ENCODE peak calls at places on chromosome 22, in seven cellular contexts. R is hepatocyte, G is GM23248, S is PC-3, H is GM23338, Y is SK-N-SH, U is OCI-LY7. A is an unnamed sample.
A peak's percentile ranks its signal among the peaks of the same experiment; 100 is the strongest.

GRCh38 chr22:50268655-50269113 is 1.5 kb downstream of the MAPK11 start:
- DNase-seq in R (no peak), G (no peak), S (no peak), H (no peak), Y (no peak), U (no peak), A (no peak)

GRCh38 chr22:46971141-46971775 is 208.8 kb downstream of the TBC1D22A start:
- DNase-seq in R (peak; percentile 66), G (no peak), S (no peak), H (no peak), Y (peak; percentile 68), U (no peak), A (peak; percentile 25)

GRCh38 chr22:38205261-38206128 is 3.7 kb downstream of the MAFF start:
- DNase-seq in R (peak; percentile 64), G (peak; percentile 93), S (no peak), H (no peak), Y (no peak), U (no peak), A (no peak)

GRCh38 chr22:30372915-30373314 is 14.3 kb downstream of the RNF215 start:
- DNase-seq in R (no peak), G (no peak), S (no peak), H (no peak), Y (no peak), U (no peak), A (no peak)

GRCh38 chr22:30270841-30271240 is 4.2 kb upstream of the OSM start:
- DNase-seq in R (no peak), G (no peak), S (no peak), H (no peak), Y (no peak), U (no peak), A (no peak)

GRCh38 chr22:29314537-29315285 is 786 bp downstream of the RASL10A start:
- DNase-seq in R (no peak), G (peak; percentile 36), S (peak; percentile 22), H (peak; percentile 64), Y (peak; percentile 63), U (no peak), A (peak; percentile 42)

GRCh38 chr22:49638788-49639187 is 188.9 kb downstream of the BRD1 start:
- DNase-seq in R (no peak), G (no peak), S (peak; percentile 82), H (no peak), Y (no peak), U (no peak), A (peak; percentile 23)

GRCh38 chr22:40436460-40437431 is 66.4 kb downstream of the SGSM3 start:
- DNase-seq in R (peak; percentile 74), G (peak; percentile 73), S (peak; percentile 66), H (peak; percentile 79), Y (peak; percentile 39), U (peak; percentile 95), A (peak; percentile 68)

GRCh38 chr22:47465809-47466208 is 703.4 kb downstream of the TBC1D22A start:
- DNase-seq in R (no peak), G (no peak), S (no peak), H (no peak), Y (no peak), U (no peak), A (no peak)

GRCh38 chr22:19576460-19577421 is 52.5 kb upstream of the CLDN5 start:
- DNase-seq in R (peak; percentile 32), G (peak; percentile 87), S (peak; percentile 56), H (peak; percentile 33), Y (peak; percentile 54), U (peak; percentile 4), A (peak; percentile 27)

GRCh38 chr22:37419916-37420655 is 7.2 kb downstream of the ELFN2 start:
- DNase-seq in R (peak; percentile 41), G (peak; percentile 41), S (peak; percentile 53), H (peak; percentile 74), Y (peak; percentile 84), U (no peak), A (peak; percentile 74)

GRCh38 chr22:49951986-49952896 is 8.3 kb upstream of the PIM3 start:
- DNase-seq in R (peak; percentile 83), G (peak; percentile 65), S (peak; percentile 36), H (no peak), Y (no peak), U (no peak), A (no peak)

GRCh38 chr22:18068991-18069390 is 8.8 kb upstream of the PEX26 start:
- DNase-seq in R (no peak), G (no peak), S (no peak), H (no peak), Y (no peak), U (peak; percentile 55), A (no peak)

GRCh38 chr22:29700949-29701927 is 18.6 kb upstream of the CABP7 start:
- DNase-seq in R (peak; percentile 57), G (peak; percentile 25), S (peak; percentile 94), H (peak; percentile 77), Y (peak; percentile 64), U (peak; percentile 67), A (peak; percentile 77)

DNA sequence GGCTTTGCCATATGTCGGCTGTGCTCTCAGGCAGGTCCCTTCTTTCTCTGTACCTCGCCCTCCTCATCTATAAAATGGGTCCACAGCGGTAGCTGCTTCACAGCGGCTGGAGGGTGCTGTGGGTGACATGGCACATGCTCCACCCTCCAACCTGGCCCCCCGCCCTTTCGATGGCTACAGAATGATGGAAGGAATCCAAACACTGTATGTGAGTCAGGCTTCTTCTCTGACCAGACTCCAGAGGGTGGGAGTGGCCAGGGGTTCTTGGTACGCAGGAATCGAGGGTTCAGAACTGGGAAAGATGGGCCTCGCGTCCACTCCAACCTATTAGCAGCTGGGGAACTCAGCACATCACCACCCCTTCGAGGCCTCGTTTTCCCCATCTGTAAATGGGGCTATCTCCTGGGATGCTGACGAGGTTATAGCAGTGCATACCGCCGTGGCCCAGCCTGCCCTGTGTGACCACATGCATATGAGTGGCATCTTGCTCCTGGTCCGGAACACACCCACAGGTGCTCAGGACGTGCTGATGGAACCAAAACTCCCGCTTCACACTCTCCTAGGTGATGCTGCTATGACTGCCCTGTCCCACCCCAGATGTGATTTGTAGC is 26.4 kb downstream of the MN1 start:
- DNase-seq in R (no peak), G (peak; percentile 75), S (no peak), H (no peak), Y (no peak), U (no peak), A (no peak)
- TF ChIP-seq EZH2phosphoT487 in R (no peak), G (no peak), S (no peak), H (no peak), Y (no peak), U (no peak), A (no peak)

GRCh38 chr22:24525416-24526037 is 29.4 kb downstream of the GUCD1 start:
- DNase-seq in R (peak; percentile 83), G (peak; percentile 74), S (peak; percentile 62), H (peak; percentile 92), Y (peak; percentile 77), U (peak; percentile 88), A (peak; percentile 67)

GRCh38 chr22:24518774-24519485 is 23.8 kb downstream of the UPB1 start:
- DNase-seq in R (no peak), G (no peak), S (no peak), H (no peak), Y (no peak), U (no peak), A (no peak)

GRCh38 chr22:24526191-24526590 is 28.7 kb downstream of the GUCD1 start:
- DNase-seq in R (no peak), G (peak; percentile 14), S (no peak), H (no peak), Y (no peak), U (no peak), A (no peak)

GRCh38 chr22:24521791-24522245 is 26.7 kb downstream of the UPB1 start:
- DNase-seq in R (peak; percentile 87), G (peak; percentile 59), S (peak; percentile 83), H (peak; percentile 91), Y (peak; percentile 72), U (peak; percentile 82), A (peak; percentile 75)

DNA sequence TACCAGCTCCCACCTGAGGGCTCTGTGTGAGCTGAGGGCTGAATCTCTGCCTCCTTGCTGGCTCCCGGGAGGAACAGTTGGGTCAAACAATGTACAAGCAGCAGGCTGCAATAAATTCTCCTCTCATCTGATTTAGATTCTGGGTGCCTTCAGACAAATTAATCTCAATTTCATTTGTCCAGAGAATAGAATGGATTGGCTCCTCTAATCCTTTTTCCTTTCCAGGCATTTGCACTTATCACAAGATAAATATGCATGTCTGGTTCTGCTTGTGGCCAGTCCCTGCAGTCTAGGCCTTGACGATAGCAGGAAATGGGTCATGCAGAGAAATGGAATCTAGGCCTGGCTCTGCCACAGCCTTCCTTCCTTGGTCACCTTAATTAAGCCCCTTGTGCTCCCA is 28.7 kb downstream of the UPB1 start:
- DNase-seq in R (no peak), G (peak; percentile 64), S (no peak), H (no peak), Y (peak; percentile 69), U (no peak), A (no peak)
- H2AFZ ChIP-seq in R (no peak overlapping the region), G (peak overlapping the region; percentile 30), S (no peak overlapping the region), H (no peak overlapping the region), Y (peak overlapping the region; percentile 7), U (no peak overlapping the region), A (no peak overlapping the region)

GRCh38 chr22:36301384-36301828 is 48.5 kb downstream of the APOL1 start:
- DNase-seq in R (peak; percentile 86), G (peak; percentile 71), S (peak; percentile 74), H (peak; percentile 91), Y (peak; percentile 88), U (peak; percentile 82), A (peak; percentile 81)
- TF ChIP-seq EZH2phosphoT487 in R (no peak), G (no peak), S (no peak), H (no peak), Y (no peak), U (no peak), A (no peak)

GRCh38 chr22:24482998-24483397 is 12.1 kb upstream of the UPB1 start:
- DNase-seq in R (no peak), G (no peak), S (no peak), H (no peak), Y (no peak), U (no peak), A (no peak)
- H2AFZ ChIP-seq in R (peak overlapping the region; percentile 9), G (no peak overlapping the region), S (no peak overlapping the region), H (peak overlapping the region; percentile 8), Y (no peak overlapping the region), U (peak overlapping the region; percentile 42), A (no peak overlapping the region)

GRCh38 chr22:27804683-27805297 is 3.2 kb upstream of the MN1 start:
- DNase-seq in R (peak; percentile 86), G (peak; percentile 89), S (peak; percentile 66), H (peak; percentile 91), Y (peak; percentile 66), U (peak; percentile 64), A (peak; percentile 88)
- TF ChIP-seq EZH2phosphoT487 in R (no peak), G (no peak), S (no peak), H (no peak), Y (no peak), U (no peak), A (no peak)

GRCh38 chr22:43537019-43537585 is 125.3 kb downstream of the MPPED1 start:
- DNase-seq in R (no peak), G (no peak), S (peak; percentile 39), H (no peak), Y (no peak), U (peak; percentile 13), A (no peak)
- H2AFZ ChIP-seq in R (no peak overlapping the region), G (no peak overlapping the region), S (no peak overlapping the region), H (no peak overlapping the region), Y (no peak overlapping the region), U (no peak overlapping the region), A (no peak overlapping the region)

DNA sequence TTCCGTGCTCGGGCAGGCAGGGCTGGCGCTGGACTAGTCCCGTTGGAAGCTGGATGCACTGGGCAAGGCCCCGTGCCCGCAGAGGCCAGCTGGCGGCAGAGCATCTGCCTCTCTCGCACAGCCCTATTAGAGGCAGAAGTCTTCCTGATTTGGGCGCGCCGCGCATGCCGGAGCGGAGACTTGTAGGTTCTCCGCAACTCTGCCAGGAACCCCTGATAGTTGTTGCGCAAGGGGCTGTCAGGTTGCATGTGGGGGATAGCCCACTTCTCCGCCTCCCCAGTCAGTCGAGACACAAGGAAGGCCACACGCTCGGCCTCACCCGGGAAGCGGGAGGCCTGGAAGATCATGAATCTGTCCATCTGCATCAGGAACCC is 1.2 kb downstream of the RTL6 start:
- DNase-seq in R (no peak), G (no peak), S (no peak), H (no peak), Y (no peak), U (no peak), A (no peak)
- TF ChIP-seq EZH2phosphoT487 in R (no peak), G (no peak), S (no peak), H (no peak), Y (no peak), U (no peak), A (no peak)

A was measured in neural progenitor cell.